ENCODE peak calls at places on chromosomes 16 and 17, in nine cellular contexts. One of them, this sample, is unnamed.

GRCh38 chr16:81703177-81704155 is 75.6 kb upstream of the PLCG2 start:
- DNase-seq in CD4-positive, CD25-positive, alpha-beta regulatory T cell: no peak
- DNase-seq in pancreas: no peak
- DNase-seq in brain microvascular endothelial cell: peak
- DNase-seq in endothelial cell of umbilical vein: peak
- DNase-seq in naive thymus-derived CD4-positive, alpha-beta T cell: no peak
- DNase-seq in uterus: peak
- DNase-seq in GM23338: peak
- DNase-seq in CD4-positive, alpha-beta memory T cell: no peak
- DNase-seq in this sample: no peak

GRCh38 chr17:18015603-18016002 is 23.4 kb downstream of the ATPAF2 start:
- DNase-seq in CD4-positive, CD25-positive, alpha-beta regulatory T cell: no peak
- DNase-seq in pancreas: no peak
- DNase-seq in brain microvascular endothelial cell: no peak
- DNase-seq in endothelial cell of umbilical vein: no peak
- DNase-seq in naive thymus-derived CD4-positive, alpha-beta T cell: no peak
- DNase-seq in uterus: no peak
- DNase-seq in GM23338: no peak
- DNase-seq in CD4-positive, alpha-beta memory T cell: no peak
- DNase-seq in this sample: no peak

GRCh38 chr17:8807070-8807550 is 7.9 kb upstream of the MFSD6L start:
- DNase-seq in CD4-positive, CD25-positive, alpha-beta regulatory T cell: no peak
- DNase-seq in pancreas: no peak
- DNase-seq in brain microvascular endothelial cell: no peak
- DNase-seq in endothelial cell of umbilical vein: no peak
- DNase-seq in naive thymus-derived CD4-positive, alpha-beta T cell: no peak
- DNase-seq in uterus: no peak
- DNase-seq in GM23338: no peak
- DNase-seq in CD4-positive, alpha-beta memory T cell: no peak
- DNase-seq in this sample: no peak

GRCh38 chr17:48526986-48527741 is 3.6 kb downstream of the HOXB1 start:
- DNase-seq in CD4-positive, CD25-positive, alpha-beta regulatory T cell: no peak
- DNase-seq in pancreas: no peak
- DNase-seq in brain microvascular endothelial cell: no peak
- DNase-seq in endothelial cell of umbilical vein: no peak
- DNase-seq in naive thymus-derived CD4-positive, alpha-beta T cell: no peak
- DNase-seq in uterus: no peak
- DNase-seq in GM23338: peak
- DNase-seq in CD4-positive, alpha-beta memory T cell: no peak
- DNase-seq in this sample: no peak

GRCh38 chr16:51040637-51041036 is 110.4 kb downstream of the SALL1 start:
- DNase-seq in CD4-positive, CD25-positive, alpha-beta regulatory T cell: no peak
- DNase-seq in pancreas: no peak
- DNase-seq in brain microvascular endothelial cell: no peak
- DNase-seq in endothelial cell of umbilical vein: no peak
- DNase-seq in naive thymus-derived CD4-positive, alpha-beta T cell: no peak
- DNase-seq in uterus: no peak
- DNase-seq in GM23338: no peak
- DNase-seq in CD4-positive, alpha-beta memory T cell: no peak
- DNase-seq in this sample: no peak

GRCh38 chr16:31699601-31700000 is 171.9 kb downstream of the AHSP start:
- DNase-seq in CD4-positive, CD25-positive, alpha-beta regulatory T cell: no peak
- DNase-seq in pancreas: no peak
- DNase-seq in brain microvascular endothelial cell: no peak
- DNase-seq in endothelial cell of umbilical vein: no peak
- DNase-seq in naive thymus-derived CD4-positive, alpha-beta T cell: no peak
- DNase-seq in uterus: no peak
- DNase-seq in GM23338: no peak
- DNase-seq in CD4-positive, alpha-beta memory T cell: no peak
- DNase-seq in this sample: no peak

GRCh38 chr16:56357765-56358322 is 67.5 kb downstream of the AMFR start:
- DNase-seq in CD4-positive, CD25-positive, alpha-beta regulatory T cell: no peak
- DNase-seq in pancreas: no peak
- DNase-seq in brain microvascular endothelial cell: no peak
- DNase-seq in endothelial cell of umbilical vein: no peak
- DNase-seq in naive thymus-derived CD4-positive, alpha-beta T cell: no peak
- DNase-seq in uterus: peak
- DNase-seq in GM23338: peak
- DNase-seq in CD4-positive, alpha-beta memory T cell: no peak
- DNase-seq in this sample: no peak

GRCh38 chr17:65936013-65936412 is 255.9 kb downstream of the CEP112 start:
- DNase-seq in CD4-positive, CD25-positive, alpha-beta regulatory T cell: no peak
- DNase-seq in pancreas: no peak
- DNase-seq in brain microvascular endothelial cell: no peak
- DNase-seq in endothelial cell of umbilical vein: peak
- DNase-seq in naive thymus-derived CD4-positive, alpha-beta T cell: no peak
- DNase-seq in uterus: no peak
- DNase-seq in GM23338: no peak
- DNase-seq in CD4-positive, alpha-beta memory T cell: no peak
- DNase-seq in this sample: no peak

GRCh38 chr16:56679813-56680212 is 2.5 kb upstream of the MT1X start:
- DNase-seq in CD4-positive, CD25-positive, alpha-beta regulatory T cell: no peak
- DNase-seq in pancreas: no peak
- DNase-seq in brain microvascular endothelial cell: no peak
- DNase-seq in endothelial cell of umbilical vein: no peak
- DNase-seq in naive thymus-derived CD4-positive, alpha-beta T cell: no peak
- DNase-seq in uterus: no peak
- DNase-seq in GM23338: no peak
- DNase-seq in CD4-positive, alpha-beta memory T cell: no peak
- DNase-seq in this sample: no peak

GRCh38 chr16:84446596-84447392 is 57.7 kb downstream of the MEAK7 start:
- DNase-seq in CD4-positive, CD25-positive, alpha-beta regulatory T cell: no peak
- DNase-seq in pancreas: no peak
- DNase-seq in brain microvascular endothelial cell: no peak
- DNase-seq in endothelial cell of umbilical vein: no peak
- DNase-seq in naive thymus-derived CD4-positive, alpha-beta T cell: no peak
- DNase-seq in uterus: no peak
- DNase-seq in GM23338: no peak
- DNase-seq in CD4-positive, alpha-beta memory T cell: no peak
- DNase-seq in this sample: no peak

GRCh38 chr16:83269541-83269940 is 538.2 kb upstream of the HSBP1 start:
- DNase-seq in CD4-positive, CD25-positive, alpha-beta regulatory T cell: no peak
- DNase-seq in pancreas: no peak
- DNase-seq in brain microvascular endothelial cell: no peak
- DNase-seq in endothelial cell of umbilical vein: no peak
- DNase-seq in naive thymus-derived CD4-positive, alpha-beta T cell: no peak
- DNase-seq in uterus: no peak
- DNase-seq in GM23338: no peak
- DNase-seq in CD4-positive, alpha-beta memory T cell: no peak
- DNase-seq in this sample: no peak

GRCh38 chr16:29674188-29674587 is 4.8 kb upstream of the QPRT start:
- DNase-seq in CD4-positive, CD25-positive, alpha-beta regulatory T cell: no peak
- DNase-seq in pancreas: peak
- DNase-seq in brain microvascular endothelial cell: no peak
- DNase-seq in endothelial cell of umbilical vein: no peak
- DNase-seq in naive thymus-derived CD4-positive, alpha-beta T cell: no peak
- DNase-seq in uterus: peak
- DNase-seq in GM23338: no peak
- DNase-seq in CD4-positive, alpha-beta memory T cell: no peak
- DNase-seq in this sample: no peak
- H3K27ac ChIP-seq in CD4-positive, CD25-positive, alpha-beta regulatory T cell: no peak
- H3K27ac ChIP-seq in pancreas: no peak
- H3K27ac ChIP-seq in brain microvascular endothelial cell: no peak
- H3K27ac ChIP-seq in endothelial cell of umbilical vein: no peak
- H3K27ac ChIP-seq in naive thymus-derived CD4-positive, alpha-beta T cell: no peak
- H3K27ac ChIP-seq in uterus: peak
- H3K27ac ChIP-seq in GM23338: peak
- H3K27ac ChIP-seq in CD4-positive, alpha-beta memory T cell: no peak
- H3K27ac ChIP-seq in this sample: peak

DNA sequence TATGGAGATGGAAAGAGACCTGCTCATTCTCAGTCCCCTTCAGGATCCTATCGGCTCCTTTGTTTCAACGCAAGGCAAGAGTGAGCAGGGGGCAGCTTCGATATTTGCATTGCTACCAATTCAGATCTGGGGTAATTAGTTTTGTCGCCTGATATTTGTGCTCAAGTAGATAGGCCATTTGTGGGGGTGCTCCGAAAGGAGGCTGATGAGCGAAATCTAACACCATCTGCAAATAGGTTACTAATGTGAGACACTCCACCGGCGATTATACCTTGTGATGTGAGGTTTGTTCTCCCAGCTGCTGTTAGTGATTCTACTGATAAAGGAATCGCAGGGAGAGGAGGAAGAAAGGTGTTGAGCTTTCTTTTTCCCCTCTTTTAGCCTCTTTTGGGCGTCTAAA is 31.5 kb downstream of the WSCD1 start:
- DNase-seq in CD4-positive, CD25-positive, alpha-beta regulatory T cell: no peak
- DNase-seq in pancreas: no peak
- DNase-seq in brain microvascular endothelial cell: no peak
- DNase-seq in endothelial cell of umbilical vein: no peak
- DNase-seq in naive thymus-derived CD4-positive, alpha-beta T cell: no peak
- DNase-seq in uterus: no peak
- DNase-seq in GM23338: peak
- DNase-seq in CD4-positive, alpha-beta memory T cell: no peak
- DNase-seq in this sample: no peak
- H3K27ac ChIP-seq in CD4-positive, CD25-positive, alpha-beta regulatory T cell: no peak
- H3K27ac ChIP-seq in pancreas: no peak
- H3K27ac ChIP-seq in brain microvascular endothelial cell: no peak
- H3K27ac ChIP-seq in endothelial cell of umbilical vein: no peak
- H3K27ac ChIP-seq in naive thymus-derived CD4-positive, alpha-beta T cell: no peak
- H3K27ac ChIP-seq in uterus: no peak
- H3K27ac ChIP-seq in GM23338: peak
- H3K27ac ChIP-seq in CD4-positive, alpha-beta memory T cell: no peak
- H3K27ac ChIP-seq in this sample: no peak

DNA sequence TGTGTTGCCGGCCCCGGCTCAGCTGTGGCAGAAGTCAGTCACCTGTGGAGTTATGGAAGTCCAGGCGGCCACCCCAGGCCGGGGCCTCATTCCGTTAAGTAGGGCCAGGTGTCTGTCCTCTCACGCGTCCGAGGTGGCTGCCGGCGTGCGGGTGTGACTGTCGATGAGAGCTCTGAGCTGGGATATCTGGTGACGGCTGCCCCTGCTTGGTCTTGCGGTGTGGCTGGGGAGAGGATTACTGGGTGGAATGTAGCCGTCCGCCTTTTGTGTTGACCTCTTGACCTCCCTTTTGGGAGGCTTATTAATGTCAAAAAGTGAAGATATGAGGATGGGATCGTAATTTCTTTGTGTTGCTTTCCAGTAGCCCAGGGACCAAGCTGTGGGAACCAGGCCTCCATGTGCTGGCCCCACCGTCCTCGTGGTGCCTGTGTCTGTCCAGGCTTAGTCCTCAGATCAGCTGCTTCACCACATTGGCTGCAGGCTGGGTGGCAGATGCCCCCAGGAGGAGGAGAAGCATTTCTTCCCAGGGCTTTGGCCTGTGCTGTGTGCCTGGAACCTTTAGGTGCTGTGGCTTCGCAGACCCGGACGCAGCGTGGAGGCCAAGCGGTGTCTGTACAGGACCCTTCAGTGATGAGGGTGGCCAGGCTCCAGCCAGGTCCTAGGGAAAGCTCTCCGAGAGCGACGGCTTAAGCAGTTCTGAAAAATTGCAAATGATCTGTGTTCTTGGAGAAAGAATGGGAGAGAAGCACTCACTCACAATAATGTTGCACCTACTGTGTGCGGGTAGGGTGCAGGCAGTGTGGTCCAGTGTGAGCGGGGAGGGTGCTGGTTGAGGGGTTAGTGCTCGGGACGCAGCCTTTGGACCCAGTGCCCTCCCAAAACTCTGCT is 23.2 kb upstream of the ZNF750 start:
- DNase-seq in CD4-positive, CD25-positive, alpha-beta regulatory T cell: no peak
- DNase-seq in pancreas: no peak
- DNase-seq in brain microvascular endothelial cell: no peak
- DNase-seq in endothelial cell of umbilical vein: no peak
- DNase-seq in naive thymus-derived CD4-positive, alpha-beta T cell: no peak
- DNase-seq in uterus: no peak
- DNase-seq in GM23338: no peak
- DNase-seq in CD4-positive, alpha-beta memory T cell: no peak
- DNase-seq in this sample: no peak
- H3K27ac ChIP-seq in CD4-positive, CD25-positive, alpha-beta regulatory T cell: peak
- H3K27ac ChIP-seq in pancreas: no peak
- H3K27ac ChIP-seq in brain microvascular endothelial cell: no peak
- H3K27ac ChIP-seq in endothelial cell of umbilical vein: no peak
- H3K27ac ChIP-seq in naive thymus-derived CD4-positive, alpha-beta T cell: peak
- H3K27ac ChIP-seq in uterus: no peak
- H3K27ac ChIP-seq in GM23338: no peak
- H3K27ac ChIP-seq in CD4-positive, alpha-beta memory T cell: peak
- H3K27ac ChIP-seq in this sample: no peak

GRCh38 chr16:69827527-69827926 is 65.4 kb downstream of the WWP2 start:
- DNase-seq in CD4-positive, CD25-positive, alpha-beta regulatory T cell: no peak
- DNase-seq in pancreas: no peak
- DNase-seq in brain microvascular endothelial cell: no peak
- DNase-seq in endothelial cell of umbilical vein: no peak
- DNase-seq in naive thymus-derived CD4-positive, alpha-beta T cell: no peak
- DNase-seq in uterus: no peak
- DNase-seq in GM23338: no peak
- DNase-seq in CD4-positive, alpha-beta memory T cell: no peak
- DNase-seq in this sample: no peak

GRCh38 chr16:69821844-69822173 is 59.7 kb downstream of the WWP2 start:
- DNase-seq in CD4-positive, CD25-positive, alpha-beta regulatory T cell: no peak
- DNase-seq in pancreas: no peak
- DNase-seq in brain microvascular endothelial cell: no peak
- DNase-seq in endothelial cell of umbilical vein: no peak
- DNase-seq in naive thymus-derived CD4-positive, alpha-beta T cell: no peak
- DNase-seq in uterus: no peak
- DNase-seq in GM23338: no peak
- DNase-seq in CD4-positive, alpha-beta memory T cell: no peak
- DNase-seq in this sample: no peak

GRCh38 chr16:69820926-69821541 is 58.9 kb downstream of the WWP2 start:
- DNase-seq in CD4-positive, CD25-positive, alpha-beta regulatory T cell: no peak
- DNase-seq in pancreas: peak
- DNase-seq in brain microvascular endothelial cell: no peak
- DNase-seq in endothelial cell of umbilical vein: no peak
- DNase-seq in naive thymus-derived CD4-positive, alpha-beta T cell: no peak
- DNase-seq in uterus: no peak
- DNase-seq in GM23338: peak
- DNase-seq in CD4-positive, alpha-beta memory T cell: no peak
- DNase-seq in this sample: no peak

GRCh38 chr16:69822174-69822935 is 60.2 kb downstream of the WWP2 start:
- DNase-seq in CD4-positive, CD25-positive, alpha-beta regulatory T cell: no peak
- DNase-seq in pancreas: no peak
- DNase-seq in brain microvascular endothelial cell: no peak
- DNase-seq in endothelial cell of umbilical vein: no peak
- DNase-seq in naive thymus-derived CD4-positive, alpha-beta T cell: no peak
- DNase-seq in uterus: no peak
- DNase-seq in GM23338: no peak
- DNase-seq in CD4-positive, alpha-beta memory T cell: no peak
- DNase-seq in this sample: no peak

DNA sequence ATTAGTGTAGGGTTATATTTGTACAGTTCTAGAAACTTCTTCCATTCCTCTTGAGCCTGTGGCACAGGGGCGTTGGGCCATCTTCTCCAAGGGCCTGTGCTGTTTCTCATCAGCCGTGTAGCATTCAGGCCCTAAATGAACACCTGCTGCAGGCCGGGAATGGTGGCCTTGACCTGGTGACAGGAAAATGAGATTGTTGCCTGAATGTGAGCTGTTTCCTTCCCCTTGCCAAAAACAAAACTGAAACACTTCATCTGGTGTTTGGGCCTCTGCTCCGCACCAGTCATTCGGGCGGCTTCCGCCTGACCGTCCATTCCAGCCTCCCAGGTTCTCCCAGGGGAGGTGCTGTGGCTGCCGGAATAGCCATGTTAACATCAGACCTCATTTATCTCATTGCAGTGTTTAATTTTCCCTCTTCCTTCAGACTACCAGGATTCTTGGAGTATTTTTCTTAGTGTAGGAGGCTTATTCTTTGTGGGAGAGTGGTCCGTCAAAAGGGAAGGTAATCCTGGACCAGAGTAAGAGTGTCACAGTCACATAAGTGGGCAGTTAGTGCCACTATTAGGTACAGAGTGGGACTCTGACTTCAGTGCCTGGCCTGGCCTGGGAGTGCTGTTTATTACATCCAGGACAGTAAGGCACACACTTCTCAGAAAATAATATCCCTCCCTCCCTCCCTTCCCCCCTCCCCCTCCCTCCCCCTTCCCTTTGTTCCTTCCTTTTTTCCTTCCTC is 61.9 kb downstream of the WWP2 start:
- DNase-seq in CD4-positive, CD25-positive, alpha-beta regulatory T cell: no peak
- DNase-seq in pancreas: peak
- DNase-seq in brain microvascular endothelial cell: no peak
- DNase-seq in endothelial cell of umbilical vein: peak
- DNase-seq in naive thymus-derived CD4-positive, alpha-beta T cell: no peak
- DNase-seq in uterus: peak
- DNase-seq in GM23338: no peak
- DNase-seq in CD4-positive, alpha-beta memory T cell: no peak
- DNase-seq in this sample: no peak
- H3K27ac ChIP-seq in CD4-positive, CD25-positive, alpha-beta regulatory T cell: no peak
- H3K27ac ChIP-seq in pancreas: peak
- H3K27ac ChIP-seq in brain microvascular endothelial cell: no peak
- H3K27ac ChIP-seq in endothelial cell of umbilical vein: no peak
- H3K27ac ChIP-seq in naive thymus-derived CD4-positive, alpha-beta T cell: no peak
- H3K27ac ChIP-seq in uterus: peak
- H3K27ac ChIP-seq in GM23338: peak
- H3K27ac ChIP-seq in CD4-positive, alpha-beta memory T cell: no peak
- H3K27ac ChIP-seq in this sample: no peak

This sample was measured in tibial nerve.